ENCODE peak calls at places on chromosomes 1 and 21, in five cellular contexts. K is spleen, A is transverse colon, F is cardiac muscle cell, Q is K562. X is an unnamed sample.

GRCh38 chr1:3012511-3013291 is 8.6 kb upstream of the ACTRT2 start:
- DNase-seq in Q (peak; percentile 86), F (no peak), K (peak; percentile 80), A (peak; percentile 43), X (no peak)

GRCh38 chr1:76379506-76379905 is 305.0 kb downstream of the ST6GALNAC3 start:
- DNase-seq in F (no peak), Q (no peak), A (no peak), K (no peak), X (no peak)

GRCh38 chr1:29254346-29254745 is 18.0 kb downstream of the PTPRU start:
- DNase-seq in K (no peak), F (no peak), A (no peak), Q (no peak), X (no peak)

GRCh38 chr21:38352536-38353219 is 95.9 kb downstream of the KCNJ15 start:
- DNase-seq in K (no peak), F (peak; percentile 68), Q (peak; percentile 65), A (peak; percentile 59), X (peak; percentile 58)

GRCh38 chr1:39908534-39908933 is 6.8 kb upstream of the MYCL start:
- DNase-seq in K (no peak), Q (no peak), F (no peak), A (no peak), X (no peak)

GRCh38 chr1:3066250-3066711 is 2.7 kb upstream of the PRDM16 start:
- DNase-seq in F (peak; percentile 82), K (peak; percentile 70), Q (no peak), A (peak; percentile 6), X (no peak)

GRCh38 chr1:119766374-119766794 is 2.3 kb downstream of the HMGCS2 start:
- DNase-seq in K (no peak), Q (no peak), F (no peak), A (no peak), X (no peak)

GRCh38 chr1:220791287-220791686 is 4.6 kb downstream of the MTARC1 start:
- DNase-seq in F (no peak), A (no peak), K (no peak), Q (no peak), X (no peak)

GRCh38 chr1:224763126-224763764 is 147.1 kb downstream of the CNIH3 start:
- DNase-seq in A (no peak), Q (no peak), K (no peak), F (no peak), X (no peak)

GRCh38 chr1:58283380-58284338 is 262.9 kb downstream of the OMA1 start:
- DNase-seq in A (no peak), Q (no peak), F (no peak), K (no peak), X (no peak)

GRCh38 chr21:24705201-24705600 is 902.1 kb downstream of the MRPL39 start:
- DNase-seq in F (no peak), Q (no peak), K (no peak), A (no peak), X (no peak)

GRCh38 chr1:22760453-22760852 is 49.8 kb downstream of the EPHB2 start:
- DNase-seq in A (no peak), Q (no peak), F (no peak), K (no peak), X (no peak)

GRCh38 chr1:206635983-206636354 is 633 bp downstream of the DYRK3 start:
- DNase-seq in Q (no peak), K (no peak), F (no peak), A (no peak), X (no peak)

GRCh38 chr1:91498498-91499245 is 2.0 kb upstream of the CDC7 start:
- DNase-seq in A (no peak), Q (no peak), F (no peak), K (no peak), X (no peak)

GRCh38 chr1:6466023-6466422 is at the start of gene TNFRSF25:
- DNase-seq in K (no peak), A (no peak), F (no peak), Q (no peak), X (no peak)

GRCh38 chr1:206556748-206557635 is 49.7 kb downstream of the RASSF5 start:
- DNase-seq in F (peak; percentile 81), K (peak; percentile 99), Q (peak; percentile 86), A (peak; percentile 90), X (no peak)

GRCh38 chr1:7009741-7010525 is 224.7 kb downstream of the CAMTA1 start:
- DNase-seq in Q (no peak), F (no peak), K (no peak), A (no peak), X (no peak)

GRCh38 chr1:31752952-31753351 is 11.2 kb downstream of the ADGRB2 start:
- DNase-seq in Q (no peak), F (no peak), A (no peak), K (no peak), X (no peak)

GRCh38 chr1:45007311-45007710 is 3.8 kb downstream of the HECTD3 start:
- DNase-seq in F (no peak), K (no peak), A (no peak), Q (peak; percentile 5), X (no peak)

GRCh38 chr1:111507411-111508201 is 4.2 kb upstream of the ADORA3 start:
- DNase-seq in Q (peak; percentile 82), K (peak; percentile 96), A (peak; percentile 84), F (peak; percentile 76), X (peak; percentile 32)

GRCh38 chr1:234981758-234982157 is 146.9 kb downstream of the TOMM20 start:
- DNase-seq in Q (no peak), A (no peak), F (no peak), K (no peak), X (no peak)

GRCh38 chr1:116377564-116378529 is 4.8 kb downstream of the ATP1A1 start:
- DNase-seq in F (peak; percentile 38), K (no peak), Q (no peak), A (peak; percentile 39), X (peak; percentile 75)

GRCh38 chr1:4046836-4047461 is 146.9 kb upstream of the C1orf174 start:
- DNase-seq in Q (no peak), A (no peak), F (no peak), K (no peak), X (no peak)

GRCh38 chr21:44526096-44526997 is 13.6 kb downstream of the KRTAP10-1 start:
- DNase-seq in K (no peak), Q (no peak), A (no peak), F (no peak), X (no peak)

GRCh38 chr1:10890391-10891073 is 94.1 kb upstream of the CASZ1 start:
- DNase-seq in Q (no peak), A (no peak), F (no peak), K (no peak), X (no peak)

GRCh38 chr1:25109527-25109926 is 122.8 kb downstream of the SYF2 start:
- DNase-seq in F (no peak), A (no peak), Q (no peak), K (no peak), X (no peak)

GRCh38 chr21:46555678-46556077 is 49.2 kb downstream of the S100B start:
- DNase-seq in A (no peak), Q (no peak), F (no peak), K (no peak), X (no peak)

GRCh38 chr1:10958614-10959013 is 53.8 kb upstream of the TARDBP start:
- DNase-seq in Q (no peak), K (no peak), F (no peak), A (no peak), X (no peak)

DNA sequence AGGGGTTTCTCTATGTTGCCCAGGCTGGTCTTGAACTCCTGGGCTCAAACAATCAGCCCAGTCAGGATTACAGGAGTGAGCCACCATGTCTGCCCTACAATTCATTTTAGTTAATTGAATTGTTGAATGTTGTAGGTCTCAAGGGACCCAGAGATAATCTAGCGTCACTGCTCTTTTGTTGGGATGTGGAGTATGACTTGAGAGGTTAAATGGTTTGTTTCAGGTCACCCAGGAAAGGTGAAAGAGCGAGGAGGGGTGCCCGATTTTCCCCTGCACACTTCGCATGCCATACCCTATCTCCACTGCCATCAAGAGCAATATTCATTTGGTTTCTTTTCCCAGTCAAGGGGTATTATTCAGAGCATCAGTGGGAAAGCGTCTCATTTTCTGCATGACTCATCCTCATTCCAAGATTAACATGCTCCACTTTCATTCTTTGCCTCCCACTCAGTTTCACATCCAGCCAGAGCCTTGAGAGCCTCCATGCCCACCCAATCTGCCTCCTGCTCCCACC is 13.1 kb upstream of the SLC30A1 start:
- DNase-seq in A (no peak), F (no peak), K (no peak), Q (peak; percentile 32), X (no peak)
- H3K4me3 ChIP-seq in A (no peak overlapping the region), F (no peak overlapping the region), K (no peak overlapping the region), Q (no peak overlapping the region), X (no peak overlapping the region)

DNA sequence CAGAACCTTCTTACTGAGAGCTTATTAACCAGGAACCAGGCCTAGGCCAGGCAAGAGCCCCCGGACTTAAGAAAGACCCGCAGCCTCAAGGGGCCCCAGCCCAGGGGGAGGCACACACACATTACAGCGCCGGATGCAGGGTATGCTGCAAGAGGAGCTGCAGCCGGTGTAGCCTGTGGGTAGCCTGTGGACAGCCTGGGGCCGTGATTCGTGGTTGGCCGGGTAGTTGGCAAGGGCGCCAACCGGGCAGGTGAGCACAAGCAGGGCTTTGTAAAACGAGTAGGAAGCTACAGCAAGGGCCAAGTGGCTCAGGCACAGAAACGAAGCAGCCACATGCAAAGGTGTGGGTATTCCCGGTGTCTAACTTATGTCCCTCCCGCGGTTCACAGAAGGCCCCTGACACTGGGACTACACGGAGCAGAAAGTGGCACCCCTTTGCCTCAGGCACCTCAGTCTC is 40.6 kb downstream of the KIAA1614 start:
- DNase-seq in F (no peak), A (peak; percentile 24), K (peak; percentile 75), Q (no peak), X (no peak)
- H3K27ac ChIP-seq in F (no peak overlapping the region), A (peak overlapping the region; percentile 66), K (no peak overlapping the region), Q (no peak overlapping the region), X (no peak overlapping the region)

GRCh38 chr1:216034506-216034905 is 388.7 kb downstream of the USH2A start:
- DNase-seq in F (peak; percentile 5), A (no peak), K (no peak), Q (no peak), X (no peak)
- TF ChIP-seq CTCF in F (no peak), A (no peak), K (no peak), Q (no peak), X (peak; percentile 36)

GRCh38 chr21:34874689-34875513 is 174.2 kb downstream of the RUNX1 start:
- DNase-seq in A (no peak), F (no peak), K (no peak), Q (no peak), X (no peak)

GRCh38 chr21:34878501-34878900 is 170.6 kb downstream of the RUNX1 start:
- DNase-seq in F (no peak), Q (no peak), A (peak; percentile 35), K (no peak), X (no peak)

GRCh38 chr21:34878940-34879339 is 170.2 kb downstream of the RUNX1 start:
- DNase-seq in A (no peak), K (no peak), F (no peak), Q (no peak), X (no peak)

GRCh38 chr21:34875830-34876229 is 173.3 kb downstream of the RUNX1 start:
- DNase-seq in A (no peak), F (no peak), K (no peak), Q (no peak), X (no peak)

DNA sequence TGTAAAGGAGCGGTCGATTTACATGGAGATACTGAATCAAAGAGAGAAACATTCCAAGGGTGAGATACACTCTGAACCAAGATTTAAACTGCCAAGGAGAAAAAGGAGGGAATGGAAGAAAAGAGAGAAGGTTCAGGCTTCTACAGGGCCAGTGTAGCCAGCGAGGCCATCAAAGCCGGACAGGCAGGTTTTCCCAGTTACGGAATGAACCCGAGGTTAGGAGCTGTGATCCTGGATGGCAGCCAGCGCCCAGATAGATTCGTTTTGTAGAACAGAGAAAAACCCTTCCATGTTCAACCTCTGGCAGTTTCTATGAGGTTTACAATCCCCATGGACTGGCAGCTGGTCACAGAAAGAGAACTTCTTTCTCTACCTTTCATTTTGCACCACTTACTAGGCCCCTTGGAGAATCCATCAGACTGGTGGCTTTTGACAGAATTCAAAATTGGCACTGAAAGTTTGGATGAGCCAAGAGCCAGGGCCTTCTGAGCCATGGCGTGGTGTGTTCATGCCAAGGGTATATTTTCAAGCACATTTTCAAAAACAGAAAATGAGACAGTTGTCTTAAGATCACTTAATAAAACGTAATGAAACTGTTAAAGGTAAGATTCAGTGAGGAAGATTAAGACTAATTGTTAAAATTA is 171.5 kb downstream of the RUNX1 start:
- DNase-seq in K (no peak), F (no peak), Q (no peak), A (peak; percentile 92), X (no peak)
- H3K4me3 ChIP-seq in K (no peak overlapping the region), F (no peak overlapping the region), Q (no peak overlapping the region), A (no peak overlapping the region), X (no peak overlapping the region)